ENCODE peak calls at places on chromosomes 1 and 21, in six cellular contexts. L, I, D, N, M and R are unnamed samples.

GRCh38 chr1:6961905-6962304 is 176.7 kb downstream of the CAMTA1 start:
- DNase-seq in L (no peak), I (no peak), D (no peak), N (no peak), M (no peak), R (no peak)

GRCh38 chr1:12615916-12616708 is 1.9 kb downstream of the DHRS3 start:
- DNase-seq in L (peak), I (no peak), D (no peak), N (peak), M (no peak), R (no peak)

GRCh38 chr1:38858833-38859560 is 575 bp downstream of the RRAGC start:
- DNase-seq in L (peak), I (no peak), D (peak), N (peak), M (peak), R (peak)

GRCh38 chr21:42382915-42383314 is 12.9 kb downstream of the TMPRSS3 start:
- DNase-seq in L (no peak), I (no peak), D (no peak), N (no peak), M (no peak), R (no peak)

GRCh38 chr1:9903801-9904527 is 6.1 kb downstream of the CTNNBIP1 start:
- DNase-seq in L (no peak), I (no peak), D (no peak), N (no peak), M (no peak), R (no peak)

GRCh38 chr1:234878288-234878687 is 250.3 kb downstream of the TOMM20 start:
- DNase-seq in L (no peak), I (no peak), D (no peak), N (no peak), M (no peak), R (no peak)

GRCh38 chr21:46155514-46156377 is at the start of gene FTCD:
- DNase-seq in L (no peak), I (no peak), D (no peak), N (peak), M (no peak), R (no peak)

GRCh38 chr1:227779021-227779441 is 36.4 kb upstream of the PRSS38 start:
- DNase-seq in L (no peak), I (no peak), D (no peak), N (no peak), M (no peak), R (peak)

GRCh38 chr21:43207043-43207315 is 38.2 kb downstream of the CRYAA start:
- DNase-seq in L (no peak), I (no peak), D (no peak), N (no peak), M (no peak), R (no peak)

GRCh38 chr1:23118957-23119792 is 49.5 kb downstream of the LUZP1 start:
- DNase-seq in L (no peak), I (no peak), D (no peak), N (no peak), M (no peak), R (no peak)

GRCh38 chr1:246946366-246946765 is 14.6 kb upstream of the AHCTF1 start:
- DNase-seq in L (no peak), I (no peak), D (no peak), N (no peak), M (no peak), R (no peak)

DNA sequence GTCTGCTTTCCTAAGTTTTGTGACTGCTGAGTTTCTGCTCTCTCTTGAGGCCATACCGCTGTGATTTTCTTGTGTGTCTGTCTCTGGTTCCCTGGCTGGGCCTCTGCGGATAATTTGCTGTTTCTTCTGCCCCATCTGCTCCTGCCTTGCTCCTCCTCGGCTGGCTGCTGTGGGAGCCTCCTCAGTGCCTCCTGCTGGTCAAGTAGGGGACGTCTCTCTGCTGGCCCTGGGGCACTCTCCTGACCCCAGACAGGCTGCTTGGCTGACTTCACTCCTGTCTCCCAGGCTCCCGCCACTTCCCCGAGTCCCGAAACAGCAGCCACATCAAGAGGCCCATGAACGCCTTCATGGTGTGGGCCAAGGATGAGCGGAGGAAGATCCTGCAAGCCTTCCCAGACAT is 28.5 kb downstream of the ETNK2 start:
- DNase-seq in L (no peak), I (no peak), D (no peak), N (no peak), M (no peak), R (no peak)
- TF ChIP-seq CTCF in L (peak), I (peak), D (peak), N (peak), M (peak), R (peak)

GRCh38 chr1:145846191-145846590 is 761 bp downstream of the NUDT17 start:
- DNase-seq in L (no peak), I (no peak), D (peak), N (no peak), M (peak), R (no peak)
- TF ChIP-seq CTCF in L (peak), I (peak), D (peak), N (peak), M (peak), R (peak)

GRCh38 chr1:241424480-241424971 is 67.5 kb upstream of the RGS7 start:
- DNase-seq in L (no peak), I (no peak), D (no peak), N (no peak), M (no peak), R (no peak)

GRCh38 chr1:241419986-241420385 is 63.0 kb upstream of the RGS7 start:
- DNase-seq in L (no peak), I (no peak), D (no peak), N (no peak), M (peak), R (no peak)

GRCh38 chr1:241423541-241424479 is 66.8 kb upstream of the RGS7 start:
- DNase-seq in L (no peak), I (no peak), D (no peak), N (no peak), M (no peak), R (no peak)
- TF ChIP-seq CTCF in L (no peak), I (peak), D (no peak), N (no peak), M (peak), R (peak)

GRCh38 chr1:115620453-115620852 is 21.3 kb upstream of the VANGL1 start:
- DNase-seq in L (no peak), I (no peak), D (no peak), N (no peak), M (no peak), R (no peak)

GRCh38 chr1:115620950-115621349 is 20.8 kb upstream of the VANGL1 start:
- DNase-seq in L (no peak), I (no peak), D (no peak), N (no peak), M (no peak), R (no peak)

GRCh38 chr1:115630342-115630741 is 11.4 kb upstream of the VANGL1 start:
- DNase-seq in L (no peak), I (no peak), D (no peak), N (no peak), M (no peak), R (no peak)

GRCh38 chr1:115624859-115625258 is 16.9 kb upstream of the VANGL1 start:
- DNase-seq in L (no peak), I (no peak), D (no peak), N (no peak), M (no peak), R (no peak)
- TF ChIP-seq CTCF in L (peak), I (no peak), D (peak), N (no peak), M (peak), R (no peak)

DNA sequence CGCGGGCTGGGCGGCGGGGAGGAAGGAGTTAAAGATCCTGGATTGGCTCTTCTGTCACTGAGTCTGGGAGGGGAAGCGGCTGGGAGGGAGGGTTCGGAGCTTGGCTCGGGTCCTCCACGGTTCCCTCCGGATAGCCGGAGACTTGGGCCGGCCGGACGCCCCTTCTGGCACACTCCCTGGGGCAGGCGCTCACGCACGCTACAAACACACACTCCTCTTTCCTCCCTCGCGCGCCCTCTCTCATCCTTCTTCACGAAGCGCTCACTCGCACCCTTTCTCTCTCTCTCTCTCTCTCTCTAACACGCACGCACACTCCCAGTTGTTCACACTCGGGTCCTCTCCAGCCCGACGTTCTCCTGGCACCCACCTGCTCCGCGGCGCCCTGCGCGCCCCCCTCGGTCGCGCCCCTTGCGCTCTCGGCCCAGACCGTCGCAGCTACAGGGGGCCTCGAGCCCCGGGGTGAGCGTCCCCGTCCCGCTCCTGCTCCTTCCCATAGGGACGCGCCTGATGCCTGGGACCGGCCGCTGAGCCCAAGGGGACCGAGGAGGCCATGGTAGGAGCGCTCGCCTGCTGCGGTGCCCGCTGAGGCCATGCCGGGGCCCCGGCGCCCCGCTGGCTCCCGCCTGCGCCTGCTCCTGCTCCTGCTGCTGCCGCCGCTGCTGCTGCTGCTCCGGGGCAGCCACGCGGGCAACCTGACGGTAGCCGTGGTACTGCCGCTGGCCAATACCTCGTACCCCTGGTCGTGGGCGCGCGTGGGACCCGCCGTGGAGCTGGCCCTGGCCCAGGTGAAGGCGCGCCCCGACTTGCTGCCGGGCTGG is at the start of gene NPR1:
- DNase-seq in L (no peak), I (no peak), D (no peak), N (peak), M (peak), R (no peak)
- TF ChIP-seq CTCF in L (no peak), I (no peak), D (no peak), N (no peak), M (no peak), R (no peak)